ENCODE peak calls at places on chromosomes 7 and 10, in seven cellular contexts. O, I, F, R, H, Q and K are unnamed samples.

GRCh38 chr10:30784896-30785605 is 155.5 kb upstream of the LYZL2 start:
- DNase-seq in O (peak), Q (peak), F (peak), I (peak), R (peak), H (no peak), K (no peak)

GRCh38 chr10:11551915-11552602 is 59.4 kb downstream of the USP6NL start:
- DNase-seq in F (peak), O (no peak), H (peak), R (peak), I (no peak), Q (no peak), K (peak)

GRCh38 chr7:123120286-123120685 is 79.5 kb downstream of the SLC13A1 start:
- DNase-seq in I (no peak), Q (no peak), O (no peak), R (no peak), H (no peak), F (no peak), K (no peak)

GRCh38 chr10:48608279-48608681 is 3.4 kb upstream of the ARHGAP22 start:
- DNase-seq in I (peak), H (no peak), F (peak), Q (peak), R (peak), O (peak), K (no peak)

GRCh38 chr10:62818426-62819011 is 2.4 kb upstream of the EGR2 start:
- DNase-seq in F (no peak), Q (no peak), R (peak), H (peak), O (no peak), I (peak), K (no peak)

GRCh38 chr7:107938448-107939250 is 47.7 kb downstream of the DLD start:
- DNase-seq in R (no peak), F (no peak), O (no peak), I (no peak), H (no peak), Q (no peak), K (no peak)

GRCh38 chr7:35263396-35263795 is 9.5 kb upstream of the TBX20 start:
- DNase-seq in Q (no peak), I (no peak), O (no peak), F (no peak), R (no peak), H (no peak), K (no peak)

GRCh38 chr10:3773465-3774017 is 11.5 kb downstream of the KLF6 start:
- DNase-seq in Q (no peak), F (peak), I (no peak), H (no peak), O (no peak), R (no peak), K (peak)

GRCh38 chr7:50502001-50502684 is 52.0 kb upstream of the FIGNL1 start:
- DNase-seq in R (peak), F (peak), I (no peak), O (no peak), H (peak), Q (peak), K (no peak)

GRCh38 chr10:7710446-7710845 is 7.3 kb downstream of the ITIH2 start:
- DNase-seq in Q (no peak), O (no peak), R (no peak), F (no peak), H (no peak), I (no peak), K (no peak)

GRCh38 chr10:80416401-80417098 is 8.2 kb downstream of the PRXL2A start:
- DNase-seq in H (no peak), Q (no peak), R (no peak), I (no peak), F (no peak), O (no peak), K (no peak)

GRCh38 chr10:80771902-80772555 is 234.3 kb downstream of the SH2D4B start:
- DNase-seq in H (no peak), Q (no peak), I (no peak), R (no peak), O (no peak), F (no peak), K (no peak)

GRCh38 chr7:149787428-149788299 is 14.3 kb upstream of the ZNF467 start:
- DNase-seq in R (no peak), O (peak), Q (no peak), I (no peak), H (peak), F (peak), K (no peak)

GRCh38 chr7:98372993-98373392 is 27.9 kb downstream of the BAIAP2L1 start:
- DNase-seq in H (peak), Q (no peak), I (no peak), R (no peak), O (no peak), F (peak), K (no peak)

GRCh38 chr10:75071164-75071489 is 40.3 kb upstream of the SAMD8 start:
- DNase-seq in R (no peak), O (no peak), I (no peak), F (no peak), H (no peak), Q (no peak), K (no peak)

GRCh38 chr10:101071266-101071884 is 9.6 kb downstream of the KAZALD1 start:
- DNase-seq in O (peak), I (no peak), R (no peak), H (no peak), Q (peak), F (no peak), K (no peak)

GRCh38 chr7:31775511-31775910 is 88.5 kb downstream of the PPP1R17 start:
- DNase-seq in O (no peak), H (peak), I (no peak), R (no peak), Q (no peak), F (no peak), K (no peak)

GRCh38 chr10:1061930-1062769 is 6.0 kb downstream of the WDR37 start:
- DNase-seq in F (no peak), I (no peak), Q (no peak), O (no peak), H (no peak), R (no peak), K (no peak)

GRCh38 chr10:78772083-78772482 is 296.7 kb upstream of the ZMIZ1 start:
- DNase-seq in H (no peak), R (no peak), I (no peak), O (no peak), Q (no peak), F (no peak), K (no peak)

GRCh38 chr10:114408968-114409444 is 4.7 kb upstream of the AFAP1L2 start:
- DNase-seq in O (no peak), Q (no peak), F (peak), R (no peak), I (no peak), H (no peak), K (no peak)

GRCh38 chr10:102935939-102936605 is 18.0 kb downstream of the CNNM2 start:
- DNase-seq in R (no peak), F (no peak), H (no peak), I (peak), O (no peak), Q (no peak), K (no peak)

GRCh38 chr10:132502544-132503300 is 34.9 kb upstream of the INPP5A start:
- DNase-seq in O (no peak), I (no peak), Q (no peak), H (no peak), R (no peak), F (no peak), K (no peak)

GRCh38 chr7:137015015-137015414 is 146.6 kb downstream of the CHRM2 start:
- DNase-seq in O (no peak), F (no peak), I (no peak), R (no peak), Q (no peak), H (no peak), K (no peak)